ENCODE peak calls at places on chromosome 3, in nine cellular contexts. T is neural progenitor cell, W is tibial nerve, M is right atrium auricular region, K is left ventricle myocardium superior, G is activated T-cell treated with anti-CD3 and anti-CD28 coated beads for 24 hours, S is ELR, N is T-helper 17 cell, E is NCI-H2081. Y is an unnamed sample.

GRCh38 chr3:114538211-114538610 is 244.4 kb downstream of the TIGIT start:
- DNase-seq in T (no peak), W (no peak), M (no peak), K (no peak), G (no peak), S (no peak), N (no peak), E (no peak), Y (no peak)

GRCh38 chr3:146948161-146948560 is 343.0 kb upstream of the PLSCR5 start:
- DNase-seq in T (peak), W (no peak), M (no peak), K (no peak), G (no peak), S (no peak), N (no peak), E (no peak), Y (no peak)

GRCh38 chr3:46946856-46947544 is 29.5 kb downstream of the CCDC12 start:
- DNase-seq in T (no peak), W (no peak), M (no peak), K (peak), G (peak), S (peak), N (peak), E (no peak), Y (peak)

GRCh38 chr3:107242579-107242978 is 134.7 kb upstream of the CCDC54 start:
- DNase-seq in T (no peak), W (no peak), M (no peak), K (no peak), G (no peak), S (peak), N (no peak), E (no peak), Y (peak)

GRCh38 chr3:182809523-182809922 is 16.2 kb downstream of the ATP11B start:
- DNase-seq in T (no peak), W (no peak), M (no peak), K (no peak), G (no peak), S (peak), N (no peak), E (no peak), Y (peak)

GRCh38 chr3:107431048-107431297 is 53.7 kb downstream of the CCDC54 start:
- DNase-seq in T (no peak), W (no peak), M (peak), K (no peak), G (no peak), S (peak), N (no peak), E (no peak), Y (peak)

GRCh38 chr3:167684389-167684993 is 30.7 kb upstream of the WDR49 start:
- DNase-seq in T (peak), W (no peak), M (no peak), K (no peak), G (peak), S (peak), N (no peak), E (peak), Y (peak)

GRCh38 chr3:186052096-186052495 is 56.8 kb downstream of the ETV5 start:
- DNase-seq in T (no peak), W (no peak), M (no peak), K (no peak), G (no peak), S (no peak), N (no peak), E (no peak), Y (no peak)

GRCh38 chr3:76403556-76403955 is 618.2 kb upstream of the ZNF717 start:
- DNase-seq in T (no peak), W (no peak), M (no peak), K (no peak), G (no peak), S (peak), N (no peak), E (no peak), Y (no peak)

GRCh38 chr3:71458895-71459294 is 124.6 kb downstream of the FOXP1 start:
- DNase-seq in T (no peak), W (no peak), M (no peak), K (no peak), G (no peak), S (no peak), N (no peak), E (no peak), Y (no peak)

GRCh38 chr3:138945646-138946553 is 1.0 kb downstream of the FOXL2 start:
- DNase-seq in T (peak), W (no peak), M (no peak), K (no peak), G (no peak), S (peak), N (no peak), E (peak), Y (no peak)

GRCh38 chr3:105853801-105854432 is 14.9 kb downstream of the CBLB start:
- DNase-seq in T (no peak), W (no peak), M (no peak), K (no peak), G (no peak), S (no peak), N (no peak), E (no peak), Y (no peak)

GRCh38 chr3:11059090-11059798 is 66.7 kb downstream of the SLC6A1 start:
- DNase-seq in T (peak), W (peak), M (peak), K (peak), G (peak), S (peak), N (no peak), E (peak), Y (peak)

GRCh38 chr3:144866504-144866903 is 894.9 kb downstream of the DIPK2A start:
- DNase-seq in T (no peak), W (no peak), M (no peak), K (no peak), G (no peak), S (no peak), N (no peak), E (no peak), Y (no peak)